ENCODE peak calls at places on chromosome 16, in six cellular contexts. L, A, Y, W, Z and F are unnamed samples.

GRCh38 chr16:73743665-73744496 is 552.7 kb upstream of the PSMD7 start:
- DNase-seq in L (peak; percentile 65), W (no peak), Z (no peak), Y (no peak), A (peak; percentile 1), F (no peak)

GRCh38 chr16:87543436-87544191 is 50.8 kb upstream of the ZCCHC14 start:
- DNase-seq in Y (peak; percentile 40), Z (no peak), L (no peak), A (no peak), W (no peak), F (no peak)

GRCh38 chr16:336269-336668 is 16.3 kb downstream of the AXIN1 start:
- DNase-seq in W (no peak), Z (no peak), Y (peak; percentile 75), L (no peak), A (no peak), F (no peak)

GRCh38 chr16:27189335-27189972 is 13.9 kb upstream of the KDM8 start:
- DNase-seq in L (peak; percentile 88), Y (no peak), W (no peak), Z (peak; percentile 75), A (peak; percentile 44), F (no peak)

GRCh38 chr16:12314786-12315185 is 338.3 kb downstream of the SNX29 start:
- DNase-seq in Z (no peak), L (no peak), W (no peak), A (no peak), Y (no peak), F (no peak)

GRCh38 chr16:68685685-68686478 is 40.8 kb downstream of the CDH3 start:
- DNase-seq in W (no peak), Z (no peak), A (no peak), L (no peak), Y (no peak), F (no peak)

GRCh38 chr16:69311115-69311532 is at the start of gene VPS4A:
- DNase-seq in L (peak; percentile 99), Y (peak; percentile 96), Z (peak; percentile 100), W (peak; percentile 91), A (peak; percentile 97), F (peak; percentile 94)

GRCh38 chr16:1991588-1992474 is 2.1 kb downstream of the SYNGR3 start:
- DNase-seq in Z (peak; percentile 96), L (peak; percentile 100), A (no peak), W (peak; percentile 78), Y (peak; percentile 93), F (no peak)

GRCh38 chr16:58338205-58338604 is 43.4 kb upstream of the PRSS54 start:
- DNase-seq in W (no peak), L (no peak), Z (no peak), Y (no peak), A (no peak), F (no peak)

GRCh38 chr16:28308794-28309535 is 16.6 kb downstream of the SBK1 start:
- DNase-seq in Z (no peak), A (no peak), L (no peak), W (no peak), Y (no peak), F (no peak)

GRCh38 chr16:49557070-49557446 is 183.5 kb downstream of the C16orf78 start:
- DNase-seq in W (no peak), L (peak; percentile 92), Z (no peak), A (peak; percentile 86), Y (no peak), F (peak; percentile 60)

GRCh38 chr16:56632160-56632847 is at the start of gene MT1M:
- DNase-seq in W (no peak), Z (peak; percentile 83), L (peak; percentile 76), Y (no peak), A (no peak), F (no peak)

GRCh38 chr16:50251375-50252081 is 14.8 kb upstream of the ADCY7 start:
- DNase-seq in Z (peak; percentile 52), Y (no peak), W (no peak), L (no peak), A (no peak), F (no peak)

GRCh38 chr16:53784312-53784711 is 80.4 kb downstream of the FTO start:
- DNase-seq in Y (no peak), W (no peak), L (no peak), A (no peak), Z (no peak), F (no peak)

GRCh38 chr16:46900464-46901235 is 16.5 kb downstream of the GPT2 start:
- DNase-seq in Y (no peak), L (no peak), W (no peak), Z (no peak), A (no peak), F (no peak)

GRCh38 chr16:3157229-3158013 is 22.6 kb downstream of the ZNF213 start:
- DNase-seq in W (peak; percentile 65), Y (peak; percentile 74), Z (peak; percentile 83), A (peak; percentile 68), L (peak; percentile 96), F (peak; percentile 67)

GRCh38 chr16:56252835-56253234 is 61.5 kb downstream of the GNAO1 start:
- DNase-seq in W (no peak), Y (no peak), L (no peak), A (no peak), Z (no peak), F (no peak)

GRCh38 chr16:53843084-53843483 is 139.1 kb downstream of the FTO start:
- DNase-seq in Z (no peak), L (no peak), W (no peak), A (no peak), Y (no peak), F (no peak)

GRCh38 chr16:58187092-58187491 is 10.8 kb downstream of the CSNK2A2 start:
- DNase-seq in W (no peak), Z (no peak), Y (no peak), A (no peak), L (no peak), F (no peak)

GRCh38 chr16:3094289-3095027 is 4.6 kb downstream of the ZSCAN10 start:
- DNase-seq in A (peak; percentile 35), L (peak; percentile 83), Y (peak; percentile 57), Z (no peak), W (no peak), F (peak; percentile 27)

GRCh38 chr16:28187595-28188004 is 24.2 kb downstream of the XPO6 start:
- DNase-seq in Y (no peak), W (no peak), A (no peak), Z (no peak), L (no peak), F (no peak)

GRCh38 chr16:4614571-4615388 is at the start of gene UBALD1:
- DNase-seq in Z (peak; percentile 93), A (peak; percentile 89), W (peak; percentile 71), Y (peak; percentile 85), L (peak; percentile 93), F (peak; percentile 84)

GRCh38 chr16:12901597-12902436 is at the start of gene SHISA9:
- DNase-seq in A (no peak), L (peak; percentile 74), Z (peak; percentile 58), Y (no peak), W (no peak), F (no peak)

GRCh38 chr16:27867122-27868110 is 196.1 kb downstream of the GSG1L start:
- DNase-seq in Z (no peak), W (no peak), L (peak; percentile 98), A (peak; percentile 50), Y (peak; percentile 74), F (peak; percentile 35)

GRCh38 chr16:85718682-85719081 is 29.9 kb upstream of the GINS2 start:
- DNase-seq in Y (no peak), Z (peak; percentile 76), W (no peak), A (no peak), L (peak; percentile 88), F (peak; percentile 28)

GRCh38 chr16:2439598-2439997 is 10.4 kb downstream of the CCNF start:
- DNase-seq in Y (no peak), L (no peak), A (no peak), W (no peak), Z (no peak), F (no peak)

GRCh38 chr16:60329110-60329509 is 1595.0 kb upstream of the GOT2 start:
- DNase-seq in W (no peak), Y (no peak), L (no peak), Z (no peak), A (no peak), F (no peak)

GRCh38 chr16:67226295-67226803 is 581 bp upstream of the TMEM208 start:
- DNase-seq in L (no peak), A (no peak), Y (no peak), Z (no peak), W (no peak), F (no peak)

GRCh38 chr16:77696149-77696548 is 26.2 kb upstream of the NUDT7 start:
- DNase-seq in A (no peak), Y (no peak), W (no peak), L (no peak), Z (no peak), F (no peak)

GRCh38 chr16:1054660-1055556 is 17.6 kb upstream of the SSTR5 start:
- DNase-seq in Z (peak; percentile 90), A (no peak), Y (peak; percentile 9), W (peak; percentile 40), L (peak; percentile 90), F (no peak)

GRCh38 chr16:75092777-75093176 is 23.8 kb downstream of the LDHD start:
- DNase-seq in A (no peak), Z (peak; percentile 52), L (no peak), W (no peak), Y (no peak), F (no peak)

GRCh38 chr16:13042291-13042690 is 140.9 kb downstream of the SHISA9 start:
- DNase-seq in A (no peak), Z (no peak), L (no peak), W (no peak), Y (no peak), F (no peak)

GRCh38 chr16:89150090-89150835 is 21.3 kb upstream of the CDH15 start:
- DNase-seq in Y (no peak), L (no peak), W (no peak), Z (peak; percentile 39), A (no peak), F (no peak)

GRCh38 chr16:71637398-71637797 is 11.4 kb downstream of the MARVELD3 start:
- DNase-seq in Y (no peak), Z (no peak), W (no peak), L (peak; percentile 91), A (no peak), F (no peak)